ENCODE peak calls at places on chromosome 5, in six cellular contexts. J is dorsolateral prefrontal cortex, Z is esophagus muscularis mucosa, C is colonic mucosa, N is pancreas, L is left ventricle myocardium inferior. B is an unnamed sample.

GRCh38 chr5:36876965-36877666 is 547 bp downstream of the NIPBL start:
- DNase-seq in J (peak), Z (no peak), C (peak), N (peak), L (peak), B (no peak)

GRCh38 chr5:83177803-83178202 is 100.5 kb downstream of the XRCC4 start:
- DNase-seq in J (no peak), Z (no peak), C (no peak), N (no peak), L (no peak), B (no peak)

GRCh38 chr5:466661-467310 is 23.8 kb downstream of the EXOC3 start:
- DNase-seq in J (peak), Z (no peak), C (no peak), N (peak), L (peak), B (no peak)

GRCh38 chr5:402615-403359 is 40.2 kb upstream of the EXOC3 start:
- DNase-seq in J (no peak), Z (peak), C (no peak), N (no peak), L (no peak), B (no peak)

GRCh38 chr5:57841671-57842375 is 359.2 kb upstream of the ACTBL2 start:
- DNase-seq in J (no peak), Z (no peak), C (no peak), N (no peak), L (no peak), B (no peak)

GRCh38 chr5:179275941-179276837 is 69.1 kb downstream of the ADAMTS2 start:
- DNase-seq in J (no peak), Z (no peak), C (peak), N (no peak), L (peak), B (no peak)

GRCh38 chr5:96702503-96703383 is 40.6 kb downstream of the CAST start:
- DNase-seq in J (peak), Z (peak), C (peak), N (peak), L (peak), B (no peak)

GRCh38 chr5:137995747-137996123 is 37.1 kb downstream of the FAM13B start:
- DNase-seq in J (no peak), Z (no peak), C (no peak), N (no peak), L (no peak), B (no peak)

GRCh38 chr5:59485629-59486439 is 407.7 kb downstream of the PDE4D start:
- DNase-seq in J (no peak), Z (no peak), C (no peak), N (no peak), L (no peak), B (no peak)

GRCh38 chr5:149775785-149776184 is 45.7 kb downstream of the PPARGC1B start:
- DNase-seq in J (no peak), Z (no peak), C (no peak), N (no peak), L (no peak), B (no peak)

GRCh38 chr5:157523976-157524375 is 51.6 kb downstream of the ADAM19 start:
- DNase-seq in J (no peak), Z (no peak), C (no peak), N (no peak), L (no peak), B (no peak)

GRCh38 chr5:74762599-74762998 is 4.3 kb downstream of the GFM2 start:
- DNase-seq in J (no peak), Z (no peak), C (no peak), N (no peak), L (no peak), B (no peak)

GRCh38 chr5:38059876-38060275 is 198.5 kb upstream of the EGFLAM start:
- DNase-seq in J (no peak), Z (no peak), C (no peak), N (no peak), L (no peak), B (no peak)

GRCh38 chr5:36158144-36158543 is 6.2 kb downstream of the SKP2 start:
- DNase-seq in J (no peak), Z (no peak), C (no peak), N (no peak), L (no peak), B (no peak)

GRCh38 chr5:157544623-157544989 is 31.0 kb downstream of the ADAM19 start:
- DNase-seq in J (no peak), Z (no peak), C (no peak), N (no peak), L (no peak), B (no peak)

GRCh38 chr5:59684388-59685003 is 209.0 kb downstream of the PDE4D start:
- DNase-seq in J (no peak), Z (no peak), C (no peak), N (no peak), L (no peak), B (no peak)

GRCh38 chr5:30413540-30413939 is 779.9 kb upstream of the CDH6 start:
- DNase-seq in J (no peak), Z (no peak), C (no peak), N (no peak), L (no peak), B (no peak)

GRCh38 chr5:103669615-103670014 is 107.0 kb upstream of the NUDT12 start:
- DNase-seq in J (no peak), Z (no peak), C (no peak), N (no peak), L (no peak), B (no peak)

GRCh38 chr5:128038641-128039040 is 44.9 kb upstream of the SLC12A2 start:
- DNase-seq in J (no peak), Z (no peak), C (no peak), N (no peak), L (no peak), B (no peak)

GRCh38 chr5:143644751-143645150 is 167.2 kb upstream of the HMHB1 start:
- DNase-seq in J (no peak), Z (peak), C (no peak), N (no peak), L (no peak), B (no peak)

GRCh38 chr5:123472150-123472549 is 39.8 kb upstream of the CSNK1G3 start:
- DNase-seq in J (no peak), Z (no peak), C (no peak), N (no peak), L (no peak), B (no peak)

GRCh38 chr5:112681481-112681908 is 56.2 kb upstream of the APC start:
- DNase-seq in J (no peak), Z (no peak), C (no peak), N (no peak), L (no peak), B (no peak)

GRCh38 chr5:136030956-136031611 is 2.3 kb downstream of the TGFBI start:
- DNase-seq in J (no peak), Z (no peak), C (no peak), N (no peak), L (no peak), B (no peak)

GRCh38 chr5:136031713-136032112 is 2.9 kb downstream of the TGFBI start:
- DNase-seq in J (no peak), Z (no peak), C (no peak), N (no peak), L (no peak), B (no peak)

GRCh38 chr5:136028782-136029742 is at the start of gene TGFBI:
- DNase-seq in J (no peak), Z (no peak), C (peak), N (peak), L (peak), B (no peak)

GRCh38 chr5:136028090-136028489 is 698 bp upstream of the TGFBI start:
- DNase-seq in J (no peak), Z (no peak), C (no peak), N (no peak), L (no peak), B (no peak)

GRCh38 chr5:136030252-136030651 is 1.5 kb downstream of the TGFBI start:
- DNase-seq in J (no peak), Z (no peak), C (no peak), N (no peak), L (no peak), B (no peak)
- H3K27ac ChIP-seq in J (no peak), Z (no peak), C (peak), N (no peak), L (peak), B (no peak)

GRCh38 chr5:151662805-151663204 is 23.9 kb downstream of the SPARC start:
- DNase-seq in J (no peak), Z (no peak), C (no peak), N (no peak), L (no peak), B (no peak)
- H3K27ac ChIP-seq in J (peak), Z (peak), C (no peak), N (no peak), L (peak), B (peak)

GRCh38 chr5:111495159-111495558 is 17.2 kb downstream of the STARD4 start:
- DNase-seq in J (no peak), Z (no peak), C (no peak), N (no peak), L (no peak), B (no peak)
- H3K27ac ChIP-seq in J (no peak), Z (no peak), C (no peak), N (no peak), L (no peak), B (no peak)

GRCh38 chr5:54703568-54704255 is 186.2 kb downstream of the SNX18 start:
- DNase-seq in J (no peak), Z (peak), C (no peak), N (no peak), L (no peak), B (no peak)
- H3K27ac ChIP-seq in J (no peak), Z (peak), C (no peak), N (no peak), L (peak), B (no peak)